ENCODE peak calls at places on chromosomes 1 and 21, in seven cellular contexts. J is stimulated activated naive CD8-positive, alpha-beta T cell treated with anti-CD3 and anti-CD28 coated beads, Interleukin-15, amount 100 ng/mL, for 72 hours; L is astrocyte of the spinal cord; Z is NCI-H460; Q is GF-D8; A is head of caudate nucleus; G is NCI-H510A treated with DMSO at 0.1 percent for 48 hours. B is an unnamed sample.

GRCh38 chr1:63559357-63559756 is 33.9 kb upstream of the PGM1 start:
- DNase-seq in G (no peak), J (no peak), Z (no peak), A (no peak), Q (no peak), L (no peak), B (peak)

GRCh38 chr1:93442276-93442675 is 5.6 kb upstream of the FNBP1L start:
- DNase-seq in A (no peak), Q (no peak), Z (peak), J (no peak), L (no peak), G (no peak), B (no peak)

GRCh38 chr1:167721617-167722151 is at the start of gene MPZL1:
- DNase-seq in L (peak), A (peak), Z (peak), Q (peak), J (peak), G (peak), B (peak)

GRCh38 chr1:3551290-3551678 is 60.0 kb downstream of the MEGF6 start:
- DNase-seq in G (no peak), J (no peak), L (no peak), Z (no peak), A (no peak), Q (no peak), B (no peak)

GRCh38 chr1:220594356-220594755 is 66.4 kb downstream of the MARK1 start:
- DNase-seq in Q (no peak), Z (no peak), J (no peak), A (no peak), L (peak), G (no peak), B (no peak)

GRCh38 chr1:2999571-2999970 is 21.7 kb upstream of the ACTRT2 start:
- DNase-seq in A (no peak), G (no peak), Q (no peak), J (no peak), L (no peak), Z (no peak), B (no peak)

GRCh38 chr1:67359592-67359991 is 51.9 kb downstream of the IL12RB2 start:
- DNase-seq in A (no peak), J (no peak), G (no peak), Q (no peak), L (no peak), Z (no peak), B (no peak)

GRCh38 chr1:27643626-27644368 is 8.8 kb upstream of the FGR start:
- DNase-seq in G (peak), J (peak), Z (peak), A (no peak), Q (peak), L (peak), B (peak)

GRCh38 chr1:168373869-168374268 is 93.2 kb downstream of the TBX19 start:
- DNase-seq in Z (no peak), J (no peak), Q (no peak), L (no peak), A (peak), G (no peak), B (no peak)

GRCh38 chr1:33147997-33148314 is 33.9 kb downstream of the TRIM62 start:
- DNase-seq in A (no peak), G (no peak), Q (no peak), Z (no peak), L (no peak), J (no peak), B (peak)

GRCh38 chr1:168227620-168228019 is 1.8 kb downstream of the SFT2D2 start:
- DNase-seq in Q (no peak), L (peak), J (no peak), G (peak), A (no peak), Z (no peak), B (peak)

GRCh38 chr1:117673405-117673804 is 67.6 kb downstream of the TENT5C start:
- DNase-seq in Q (no peak), G (no peak), A (no peak), J (no peak), L (peak), Z (no peak), B (no peak)

GRCh38 chr1:1123581-1124507 is 8.0 kb upstream of the C1orf159 start:
- DNase-seq in G (no peak), L (no peak), Q (no peak), A (no peak), Z (no peak), J (no peak), B (no peak)

GRCh38 chr21:22573834-22574233 is 1575.6 kb downstream of the NCAM2 start:
- DNase-seq in J (no peak), Z (no peak), L (no peak), A (no peak), G (no peak), Q (no peak), B (no peak)

GRCh38 chr21:34280389-34280795 is 83.4 kb upstream of the KCNE2 start:
- DNase-seq in Z (no peak), L (no peak), Q (no peak), A (no peak), J (no peak), G (no peak), B (no peak)

GRCh38 chr1:181152892-181153633 is 64.6 kb downstream of the IER5 start:
- DNase-seq in Q (peak), J (no peak), A (no peak), L (peak), Z (no peak), G (no peak), B (no peak)

GRCh38 chr21:34133802-34134201 is 60.4 kb downstream of the MRPS6 start:
- DNase-seq in G (no peak), J (no peak), Q (no peak), Z (no peak), A (no peak), L (no peak), B (peak)

GRCh38 chr1:232142403-232143314 is 487.3 kb downstream of the SIPA1L2 start:
- DNase-seq in Q (no peak), G (no peak), J (no peak), A (peak), L (peak), Z (peak), B (no peak)

GRCh38 chr1:89695847-89696246 is 62.9 kb downstream of the LRRC8C start:
- DNase-seq in J (no peak), L (no peak), Q (no peak), Z (no peak), A (no peak), G (no peak), B (no peak)

GRCh38 chr1:19042675-19043578 is 86.5 kb upstream of the IFFO2 start:
- DNase-seq in Q (no peak), J (no peak), A (no peak), G (no peak), L (no peak), Z (no peak), B (no peak)

GRCh38 chr21:40487406-40487805 is 359.6 kb downstream of the DSCAM start:
- DNase-seq in Q (no peak), J (no peak), G (no peak), Z (no peak), A (no peak), L (no peak), B (no peak)

GRCh38 chr1:119893238-119893791 is 3.0 kb downstream of the ADAM30 start:
- DNase-seq in L (no peak), Z (no peak), Q (no peak), G (no peak), A (no peak), J (peak), B (peak)

GRCh38 chr1:32878637-32879041 is 7.7 kb upstream of the HPCA start:
- DNase-seq in Q (no peak), J (no peak), Z (no peak), A (no peak), L (no peak), G (no peak), B (no peak)

GRCh38 chr1:36182734-36183133 is 26.8 kb downstream of the MAP7D1 start:
- DNase-seq in J (no peak), A (no peak), G (peak), Q (no peak), L (no peak), Z (no peak), B (no peak)

GRCh38 chr1:93805027-93805426 is 74.0 kb downstream of the DNTTIP2 start:
- DNase-seq in Z (no peak), G (no peak), Q (no peak), J (no peak), L (peak), A (no peak), B (no peak)

GRCh38 chr21:42311160-42311559 is 4.0 kb downstream of the TFF3 start:
- DNase-seq in Z (no peak), Q (no peak), J (no peak), L (no peak), A (no peak), G (no peak), B (peak)

GRCh38 chr1:209513226-209513625 is 70.3 kb upstream of the CAMK1G start:
- DNase-seq in A (no peak), Q (no peak), G (peak), Z (peak), L (peak), J (no peak), B (peak)

GRCh38 chr1:93239862-93240261 is 59.3 kb downstream of the CCDC18 start:
- DNase-seq in G (no peak), Z (no peak), J (no peak), L (no peak), Q (no peak), A (no peak), B (no peak)

GRCh38 chr1:209527993-209528392 is 55.5 kb upstream of the CAMK1G start:
- DNase-seq in Z (no peak), A (no peak), J (no peak), Q (no peak), G (peak), L (no peak), B (peak)

GRCh38 chr1:18703041-18703621 is 72.5 kb downstream of the PAX7 start:
- DNase-seq in Q (no peak), L (no peak), J (no peak), G (no peak), Z (no peak), A (peak), B (no peak)